ENCODE peak calls at places on chromosomes 11 and 22, in seven cellular contexts. O is colonic mucosa, I is Peyer's patch, C is heart right ventricle, B is adrenal gland, H is kidney epithelial cell, U is MM.1S. L is an unnamed sample. For H3K36me3, the result is how much of the 10 kb centered on the place peaks cover.

GRCh38 chr22:33129621-33130020 is 71.4 kb upstream of the SYN3 start:
- DNase-seq in O (no peak), I (no peak), B (no peak), U (no peak), H (no peak), C (no peak), L (no peak)

GRCh38 chr11:61448552-61448927 is 18.6 kb downstream of the SDHAF2 start:
- DNase-seq in O (no peak), H (no peak), C (no peak), U (no peak), I (no peak), B (no peak), L (no peak)

GRCh38 chr11:10444725-10445286 is 10.3 kb upstream of the AMPD3 start:
- DNase-seq in H (no peak), C (no peak), U (no peak), B (no peak), O (no peak), I (no peak), L (no peak)

GRCh38 chr22:39278040-39278439 is 33.3 kb upstream of the PDGFB start:
- DNase-seq in C (peak), U (no peak), I (no peak), H (no peak), O (no peak), B (no peak), L (peak)

GRCh38 chr11:112881461-112881860 is 79.8 kb upstream of the NCAM1 start:
- DNase-seq in O (peak), B (peak), H (peak), U (no peak), C (peak), I (peak), L (peak)

GRCh38 chr11:122202951-122203456 is 87.0 kb upstream of the BLID start:
- DNase-seq in I (peak), O (peak), C (peak), B (peak), H (no peak), U (peak), L (peak)

GRCh38 chr22:47201186-47201995 is 438.9 kb downstream of the TBC1D22A start:
- DNase-seq in C (no peak), I (peak), H (no peak), U (no peak), O (peak), B (no peak), L (no peak)

GRCh38 chr11:75279273-75279672 is 38.7 kb downstream of the TPBGL start:
- DNase-seq in I (peak), U (no peak), C (no peak), B (no peak), H (no peak), O (no peak), L (no peak)

GRCh38 chr11:72848846-72849466 is 34.7 kb downstream of the ATG16L2 start:
- DNase-seq in C (no peak), B (no peak), I (no peak), U (peak), O (no peak), H (no peak), L (no peak)

GRCh38 chr22:33748714-33749113 is 171.6 kb downstream of the LARGE1 start:
- DNase-seq in C (no peak), I (no peak), U (no peak), H (no peak), O (no peak), B (no peak), L (no peak)

GRCh38 chr11:62575156-62575555 is 1.5 kb upstream of the EEF1G start:
- DNase-seq in H (no peak), U (no peak), I (peak), O (peak), B (no peak), C (peak), L (no peak)

GRCh38 chr11:62573006-62573591 is 592 bp downstream of the EEF1G start:
- DNase-seq in O (no peak), I (no peak), U (no peak), H (no peak), C (no peak), B (peak), L (no peak)

GRCh38 chr11:62574363-62575057 is 819 bp upstream of the EEF1G start:
- DNase-seq in H (no peak), I (peak), O (peak), C (peak), B (peak), U (peak), L (no peak)

GRCh38 chr11:62572431-62572830 is 1.3 kb downstream of the EEF1G start:
- DNase-seq in I (no peak), U (no peak), B (no peak), O (no peak), H (no peak), C (no peak), L (no peak)

DNA sequence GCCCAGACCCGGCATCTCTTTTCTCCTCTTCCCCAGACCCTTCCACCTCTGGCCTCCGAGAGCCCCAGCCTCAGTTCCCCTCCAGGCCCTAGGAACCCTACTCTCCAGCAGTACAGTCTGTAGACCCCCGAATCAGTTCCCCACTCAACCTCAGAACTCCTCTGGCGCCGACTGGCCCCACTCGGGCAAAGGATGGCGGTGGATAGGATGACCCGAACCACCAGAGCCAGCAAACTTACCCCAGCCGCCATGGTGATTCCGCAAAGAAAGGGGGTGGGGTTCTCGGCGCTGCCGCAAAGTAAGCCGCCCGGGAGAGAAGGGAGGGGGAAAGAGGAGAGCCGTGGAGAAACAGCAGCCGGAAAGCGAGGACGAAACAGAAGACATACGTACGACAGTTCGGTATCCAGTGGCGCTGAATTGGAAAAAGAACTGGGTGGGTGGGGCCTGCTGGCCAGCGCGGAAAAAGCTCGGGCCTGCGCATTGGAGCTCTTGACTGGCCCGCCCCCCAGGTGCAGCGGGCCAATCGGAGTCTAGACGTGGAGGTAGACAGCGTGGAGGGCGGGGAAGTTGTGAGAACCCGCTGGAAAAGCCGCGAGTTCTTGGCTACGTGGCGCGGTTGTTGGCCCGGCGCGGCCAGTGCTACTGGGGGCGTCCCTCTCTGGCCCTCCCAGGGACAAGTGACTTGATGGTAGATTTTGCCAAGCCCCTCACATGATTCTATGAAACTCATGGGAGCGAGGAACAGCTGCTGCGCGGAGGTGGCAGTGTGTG is at the start of gene EEF1G:
- DNase-seq in C (peak), B (peak), H (peak), I (peak), O (peak), U (peak), L (peak)
- H3K36me3 ChIP-seq in C (under half), B (under half), H (under half), I (under half), O (under half), U (under half), L (half or more)

DNA sequence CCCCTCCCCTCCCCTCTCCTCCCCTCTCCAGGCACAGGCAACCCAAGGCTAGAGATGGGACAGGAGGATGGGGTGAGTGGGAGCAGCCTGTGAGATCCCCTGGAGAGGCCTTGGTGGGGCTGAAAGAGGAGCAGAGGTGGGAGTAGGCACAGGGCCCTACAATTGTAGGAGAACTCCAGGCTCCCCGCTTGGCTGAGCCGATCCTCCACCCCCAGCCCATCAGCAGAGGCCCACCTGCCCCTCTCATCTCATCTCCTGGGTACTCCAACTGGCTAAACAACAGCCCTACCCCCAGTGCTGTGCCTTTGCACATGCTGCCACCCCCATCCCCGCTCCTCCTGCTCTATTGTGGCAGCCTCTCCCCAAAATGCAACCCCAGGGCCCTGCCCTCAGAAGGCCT is 52.0 kb upstream of the A4GALT start:
- DNase-seq in O (no peak), U (no peak), B (no peak), H (no peak), C (no peak), I (no peak), L (no peak)
- H3K36me3 ChIP-seq in O (under half), U (under half), B (under half), H (under half), C (under half), I (under half), L (under half)

GRCh38 chr11:134151083-134151747 is 72.6 kb downstream of the NCAPD3 start:
- DNase-seq in H (no peak), U (no peak), I (no peak), B (no peak), O (no peak), C (no peak), L (no peak)
- H3K36me3 ChIP-seq in H (under half), U (under half), I (under half), B (under half), O (under half), C (under half), L (under half)

DNA sequence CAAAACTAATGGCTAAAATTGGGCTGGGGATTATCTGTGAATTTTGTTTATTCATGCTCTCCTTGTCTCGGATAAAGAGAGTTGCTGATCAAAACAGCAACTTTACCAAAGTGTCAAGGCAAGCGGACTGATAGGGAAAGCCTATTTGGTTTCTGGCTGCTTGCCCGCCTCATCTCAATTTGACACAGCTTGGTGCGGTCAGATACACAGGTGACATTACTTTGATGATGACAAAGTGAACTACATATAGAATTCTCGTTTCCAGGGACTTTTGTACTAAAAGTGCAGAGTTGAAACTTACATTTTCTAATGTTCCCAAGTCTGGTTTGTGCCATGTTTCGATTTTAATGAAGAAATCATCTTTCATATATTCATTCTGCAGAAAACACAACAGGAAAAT is 22.8 kb downstream of the PITPNB start:
- DNase-seq in I (no peak), O (no peak), C (no peak), B (no peak), U (no peak), H (no peak), L (no peak)
- H3K36me3 ChIP-seq in I (half or more), O (under half), C (under half), B (under half), U (under half), H (under half), L (half or more)

DNA sequence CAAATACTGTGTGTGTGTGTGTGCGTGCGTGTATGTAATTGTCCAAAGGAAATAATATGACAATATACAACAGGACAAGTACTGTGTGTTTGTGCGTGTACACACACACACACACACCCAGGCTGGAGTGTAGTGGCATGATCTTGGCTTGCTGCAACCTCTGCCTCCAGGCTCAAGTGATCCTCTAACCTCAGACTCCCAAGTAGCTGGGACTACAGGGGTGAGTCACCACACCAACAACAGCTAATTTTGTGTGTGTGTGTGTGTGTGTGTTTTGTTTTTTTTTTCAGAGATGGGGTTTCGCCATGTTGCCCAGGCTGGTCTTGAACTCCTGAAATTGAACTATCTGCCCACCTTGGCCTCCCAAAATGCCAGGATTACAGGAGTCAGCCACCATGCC is 61.5 kb downstream of the NUP98 start:
- DNase-seq in I (no peak), B (no peak), O (no peak), H (no peak), U (no peak), C (no peak), L (no peak)
- H3K36me3 ChIP-seq in I (half or more), B (under half), O (under half), H (under half), U (under half), C (under half), L (half or more)